ENCODE peak calls at places on chromosomes 13 and 19, in ten cellular contexts. A is T follicular helper cell; B is gastrocnemius medialis; U is right atrium auricular region; P is SIG-M5; Y is Ammon's horn; J is small intestine; R is stimulated activated effector memory CD8-positive, alpha-beta T cell treated with anti-CD3 and anti-CD28 coated beads, Interleukin-12 subunit alpha, Interleukin-12 subunit beta, amount 100 ng/mL, for 72 hours; X is endothelial cell; H is epithelial cell of proximal tubule. O is an unnamed sample.
A peak's percentile ranks its signal among the peaks of the same experiment; 100 is the strongest.

GRCh38 chr19:17109962-17110598 is 34.5 kb downstream of the MYO9B start:
- DNase-seq in H (no peak), X (no peak), P (peak; percentile 54), J (no peak), B (peak; percentile 33), R (no peak), Y (peak; percentile 63), U (peak; percentile 67), A (no peak), O (peak; percentile 78)

GRCh38 chr13:30477346-30478235 is 11.9 kb upstream of the HMGB1 start:
- DNase-seq in R (no peak), P (peak; percentile 40), Y (no peak), X (peak; percentile 8), J (no peak), U (no peak), B (no peak), H (no peak), A (no peak), O (peak; percentile 51)

GRCh38 chr19:15265214-15265613 is 33.0 kb upstream of the EPHX3 start:
- DNase-seq in R (no peak), H (no peak), J (no peak), Y (no peak), A (no peak), P (no peak), U (no peak), X (no peak), B (no peak), O (no peak)

GRCh38 chr13:45365558-45365885 is 24.5 kb upstream of the TPT1 start:
- DNase-seq in B (no peak), P (no peak), X (no peak), A (no peak), R (no peak), U (no peak), J (no peak), Y (no peak), H (no peak), O (no peak)

GRCh38 chr13:27359203-27359821 is 65.1 kb upstream of the GTF3A start:
- DNase-seq in H (no peak), A (peak; percentile 60), Y (peak; percentile 90), B (peak; percentile 10), P (no peak), J (peak; percentile 72), X (peak; percentile 76), R (peak; percentile 75), U (peak; percentile 68), O (peak; percentile 74)

GRCh38 chr13:85709721-85710120 is 89.5 kb downstream of the SLITRK6 start:
- DNase-seq in J (no peak), A (no peak), B (no peak), R (no peak), X (no peak), H (no peak), Y (no peak), U (no peak), P (no peak), O (no peak)

GRCh38 chr19:41225238-41226052 is 6.4 kb downstream of the AXL start:
- DNase-seq in J (peak; percentile 24), R (no peak), H (peak; percentile 90), X (no peak), P (no peak), B (peak; percentile 44), A (peak; percentile 7), Y (no peak), U (peak; percentile 93), O (no peak)

GRCh38 chr13:105196052-105196451 is 1339.4 kb downstream of the EFNB2 start:
- DNase-seq in U (no peak), A (no peak), P (no peak), J (no peak), H (peak; percentile 26), Y (no peak), X (no peak), B (no peak), R (no peak), O (no peak)

GRCh38 chr19:54439174-54439851 is 9.7 kb upstream of the LENG8 start:
- DNase-seq in B (no peak), H (no peak), X (peak; percentile 66), Y (peak; percentile 89), P (no peak), U (no peak), A (no peak), R (no peak), J (peak; percentile 61), O (no peak)

GRCh38 chr19:42683917-42684513 is 56.3 kb downstream of the PSG3 start:
- DNase-seq in Y (no peak), H (no peak), B (no peak), P (no peak), X (no peak), R (peak; percentile 54), A (no peak), U (no peak), J (peak; percentile 6), O (peak; percentile 30)

GRCh38 chr13:44969858-44970484 is 19.3 kb downstream of the NUFIP1 start:
- DNase-seq in B (no peak), A (no peak), Y (peak; percentile 77), P (no peak), J (peak; percentile 62), R (no peak), X (peak; percentile 20), U (no peak), H (peak; percentile 23), O (peak; percentile 15)

GRCh38 chr13:50576156-50576555 is 267.3 kb downstream of the DLEU7 start:
- DNase-seq in H (no peak), P (no peak), X (no peak), B (no peak), U (no peak), J (peak; percentile 13), R (no peak), Y (no peak), A (no peak), O (no peak)

GRCh38 chr19:45404557-45405434 is at the start of gene PPP1R13L:
- DNase-seq in P (no peak), R (no peak), U (peak; percentile 91), B (peak; percentile 63), Y (peak; percentile 70), J (peak; percentile 95), H (peak; percentile 46), A (no peak), X (peak; percentile 74), O (peak; percentile 51)

GRCh38 chr19:18450934-18451836 is 13.3 kb upstream of the ISYNA1 start:
- DNase-seq in B (peak; percentile 56), R (peak; percentile 97), U (peak; percentile 87), P (no peak), J (peak; percentile 72), H (no peak), A (peak; percentile 78), X (peak; percentile 96), Y (peak; percentile 85), O (peak; percentile 82)

GRCh38 chr13:44854264-44855060 is 134.8 kb downstream of the NUFIP1 start:
- DNase-seq in B (peak; percentile 96), A (no peak), H (no peak), X (no peak), Y (peak; percentile 10), U (peak; percentile 57), J (peak; percentile 85), R (no peak), P (no peak), O (no peak)

GRCh38 chr13:94173312-94173854 is 306.1 kb downstream of the DCT start:
- DNase-seq in H (no peak), B (no peak), X (no peak), A (no peak), P (no peak), U (no peak), R (no peak), J (no peak), Y (no peak), O (no peak)

GRCh38 chr19:58279042-58279924 is 528 bp downstream of the ZNF8 start:
- DNase-seq in B (peak; percentile 12), U (peak; percentile 81), Y (peak; percentile 49), P (no peak), A (peak; percentile 11), R (peak; percentile 83), J (peak; percentile 75), X (peak; percentile 76), H (no peak), O (peak; percentile 47)

GRCh38 chr13:37014609-37015008 is 14.0 kb downstream of the EXOSC8 start:
- DNase-seq in Y (no peak), B (no peak), H (no peak), A (no peak), J (no peak), P (no peak), R (no peak), X (no peak), U (no peak), O (no peak)

GRCh38 chr19:51124729-51125128 is at the start of gene SIGLEC9:
- DNase-seq in Y (peak; percentile 68), B (peak; percentile 27), H (no peak), P (no peak), A (no peak), J (no peak), R (no peak), X (no peak), U (no peak), O (no peak)

GRCh38 chr19:29644179-29644578 is 21.1 kb upstream of the PLEKHF1 start:
- DNase-seq in U (no peak), Y (no peak), A (no peak), H (no peak), R (no peak), J (no peak), B (no peak), X (no peak), P (no peak), O (no peak)

GRCh38 chr19:35753634-35754364 is 3.0 kb downstream of the HSPB6 start:
- DNase-seq in Y (no peak), J (no peak), R (no peak), X (no peak), A (no peak), B (no peak), U (no peak), H (no peak), P (no peak), O (no peak)

GRCh38 chr13:94711561-94712286 is 621 bp downstream of the SOX21 start:
- DNase-seq in A (no peak), P (no peak), J (no peak), Y (no peak), B (no peak), U (no peak), R (no peak), X (no peak), H (no peak), O (no peak)

GRCh38 chr13:35978607-35979316 is 152.4 kb downstream of the DCLK1 start:
- DNase-seq in R (peak; percentile 48), X (peak; percentile 58), H (no peak), P (no peak), Y (peak; percentile 72), U (no peak), A (no peak), J (peak; percentile 33), B (no peak), O (peak; percentile 16)

GRCh38 chr13:106028916-106029315 is 506.5 kb downstream of the EFNB2 start:
- DNase-seq in J (no peak), X (no peak), A (no peak), Y (no peak), P (no peak), B (no peak), U (no peak), R (no peak), H (peak; percentile 18), O (no peak)

GRCh38 chr19:3807131-3807480 is 20.9 kb upstream of the MATK start:
- DNase-seq in P (no peak), B (no peak), Y (no peak), A (no peak), J (no peak), X (no peak), U (no peak), R (no peak), H (no peak), O (no peak)

GRCh38 chr19:45630463-45630862 is 8.7 kb downstream of the EML2 start:
- DNase-seq in R (no peak), Y (no peak), P (no peak), H (peak; percentile 61), A (no peak), X (no peak), B (no peak), U (no peak), J (no peak), O (no peak)

GRCh38 chr19:32767951-32768679 is 48.5 kb downstream of the TDRD12 start:
- DNase-seq in Y (no peak), J (no peak), A (no peak), X (no peak), R (no peak), H (no peak), P (no peak), U (no peak), B (no peak), O (no peak)

GRCh38 chr13:44437356-44438233 is 64.0 kb downstream of the SERP2 start:
- DNase-seq in R (no peak), J (peak; percentile 56), A (no peak), H (no peak), U (no peak), P (no peak), Y (no peak), X (no peak), B (no peak), O (peak; percentile 39)